ENCODE peak calls at places on chromosomes 7 and 10, in four cellular contexts. A is cardiac fibroblast, C is mucosa of descending colon, L is NT2/D1. F is an unnamed sample.

GRCh38 chr7:117766915-117767314 is 106.3 kb downstream of the CTTNBP2 start:
- DNase-seq in C (no peak), L (no peak), A (no peak), F (no peak)

GRCh38 chr10:76286536-76286935 is 855.1 kb downstream of the LRMDA start:
- DNase-seq in A (no peak), L (no peak), C (no peak), F (no peak)

GRCh38 chr10:12975266-12975665 is 26.2 kb downstream of the CCDC3 start:
- DNase-seq in L (no peak), C (no peak), A (no peak), F (no peak)

GRCh38 chr10:83957168-83957750 is 182.1 kb upstream of the GHITM start:
- DNase-seq in C (no peak), L (peak), A (no peak), F (no peak)

GRCh38 chr7:18872344-18872743 is 245.1 kb downstream of the TWIST1 start:
- DNase-seq in L (no peak), C (no peak), A (no peak), F (no peak)

GRCh38 chr7:71735961-71736556 is 604.1 kb downstream of the GALNT17 start:
- DNase-seq in L (peak), A (peak), C (no peak), F (peak)

GRCh38 chr7:77467453-77467852 is 51.3 kb upstream of the GSAP start:
- DNase-seq in C (no peak), A (no peak), L (no peak), F (no peak)

GRCh38 chr10:112956631-112957350 is 6.7 kb downstream of the TCF7L2 start:
- DNase-seq in A (no peak), L (no peak), C (no peak), F (peak)

GRCh38 chr10:69883256-69883655 is 81.5 kb downstream of the COL13A1 start:
- DNase-seq in C (peak), L (no peak), A (no peak), F (no peak)

GRCh38 chr10:3895045-3895609 is 110.1 kb upstream of the KLF6 start:
- DNase-seq in A (peak), L (no peak), C (no peak), F (peak)

GRCh38 chr10:123583639-123584418 is 82.3 kb upstream of the GPR26 start:
- DNase-seq in L (peak), A (peak), C (peak), F (peak)

GRCh38 chr7:106423111-106423510 is 138.3 kb upstream of the NAMPT start:
- DNase-seq in L (no peak), C (no peak), A (no peak), F (no peak)

GRCh38 chr10:87771871-87772500 is 46.0 kb downstream of the ATAD1 start:
- DNase-seq in A (peak), L (no peak), C (no peak), F (no peak)

GRCh38 chr10:97355571-97355975 is 21.0 kb upstream of the FRAT2 start:
- DNase-seq in A (peak), L (no peak), C (no peak), F (no peak)

GRCh38 chr10:110355922-110356627 is 51.4 kb upstream of the SMNDC1 start:
- DNase-seq in C (no peak), L (no peak), A (no peak), F (no peak)

GRCh38 chr10:8439040-8439439 is 384.6 kb downstream of the GATA3 start:
- DNase-seq in L (no peak), A (no peak), C (no peak), F (no peak)

GRCh38 chr10:74255800-74256422 is 104.9 kb downstream of the ADK start:
- DNase-seq in A (no peak), L (no peak), C (no peak), F (no peak)

GRCh38 chr10:126846959-126847358 is 58.3 kb upstream of the DOCK1 start:
- DNase-seq in C (no peak), A (no peak), L (no peak), F (no peak)

GRCh38 chr7:19116121-19117080 is 1.0 kb downstream of the TWIST1 start:
- DNase-seq in C (no peak), A (peak), L (peak), F (peak)

GRCh38 chr7:158587425-158588084 is at the start of gene PTPRN2:
- DNase-seq in L (peak), C (peak), A (peak), F (peak)
- H3K4me3 ChIP-seq in L (peak), C (no peak), A (peak), F (no peak)

GRCh38 chr10:114027041-114027394 is 16.6 kb upstream of the ADRB1 start:
- DNase-seq in A (no peak), L (no peak), C (no peak), F (no peak)

GRCh38 chr10:114025610-114026130 is 18.0 kb upstream of the ADRB1 start:
- DNase-seq in A (no peak), C (no peak), L (no peak), F (no peak)

GRCh38 chr10:114023198-114023597 is 20.5 kb upstream of the ADRB1 start:
- DNase-seq in A (peak), L (no peak), C (no peak), F (no peak)

GRCh38 chr10:114026189-114027040 is 17.3 kb upstream of the ADRB1 start:
- DNase-seq in C (no peak), L (no peak), A (peak), F (no peak)

DNA sequence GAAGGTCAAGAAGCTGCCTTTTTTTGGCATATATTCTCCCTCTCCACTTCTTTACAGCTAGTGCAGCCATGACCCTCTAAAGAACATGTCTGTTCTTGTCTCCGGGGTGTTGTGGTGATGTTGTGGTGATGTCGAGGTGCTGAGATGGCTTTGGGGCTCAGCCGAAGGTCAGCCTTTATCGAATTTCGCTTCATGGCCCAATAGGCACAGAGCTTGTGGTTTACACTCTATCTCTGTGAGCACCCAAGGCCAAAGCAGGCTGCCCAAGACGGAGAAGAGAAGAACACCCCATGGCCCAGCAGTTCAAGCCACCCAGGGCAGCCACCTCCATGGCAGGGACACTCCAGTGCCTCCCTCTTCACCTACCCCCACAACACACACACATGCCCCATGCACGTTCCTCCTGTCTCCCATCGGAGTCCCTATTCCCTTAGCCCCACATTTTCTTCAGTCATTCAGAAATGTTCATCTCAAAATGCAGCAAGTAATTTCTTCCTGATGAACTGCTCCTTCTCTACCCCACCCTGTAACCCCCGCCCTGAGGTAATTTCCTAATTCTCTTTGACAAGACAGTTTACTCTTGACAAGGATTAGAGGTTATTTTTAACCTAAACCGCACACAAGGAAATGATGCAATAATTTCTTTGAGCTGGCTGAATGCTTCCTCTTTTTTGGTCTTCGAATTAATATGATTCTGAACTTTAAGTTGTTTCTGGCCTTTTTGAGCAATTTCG is 18.6 kb upstream of the ADRB1 start:
- DNase-seq in A (peak), C (no peak), L (no peak), F (no peak)
- H3K4me3 ChIP-seq in A (no peak), C (no peak), L (no peak), F (no peak)

GRCh38 chr10:118967160-118967559 is 62.4 kb upstream of the NANOS1 start:
- DNase-seq in C (no peak), L (no peak), A (no peak), F (no peak)

GRCh38 chr10:118966131-118967125 is 63.1 kb upstream of the NANOS1 start:
- DNase-seq in L (no peak), C (no peak), A (no peak), F (no peak)

GRCh38 chr10:118969014-118969413 is 60.5 kb upstream of the NANOS1 start:
- DNase-seq in A (no peak), C (no peak), L (no peak), F (no peak)

GRCh38 chr10:118968482-118968881 is 61.0 kb upstream of the NANOS1 start:
- DNase-seq in L (no peak), C (no peak), A (no peak), F (no peak)

DNA sequence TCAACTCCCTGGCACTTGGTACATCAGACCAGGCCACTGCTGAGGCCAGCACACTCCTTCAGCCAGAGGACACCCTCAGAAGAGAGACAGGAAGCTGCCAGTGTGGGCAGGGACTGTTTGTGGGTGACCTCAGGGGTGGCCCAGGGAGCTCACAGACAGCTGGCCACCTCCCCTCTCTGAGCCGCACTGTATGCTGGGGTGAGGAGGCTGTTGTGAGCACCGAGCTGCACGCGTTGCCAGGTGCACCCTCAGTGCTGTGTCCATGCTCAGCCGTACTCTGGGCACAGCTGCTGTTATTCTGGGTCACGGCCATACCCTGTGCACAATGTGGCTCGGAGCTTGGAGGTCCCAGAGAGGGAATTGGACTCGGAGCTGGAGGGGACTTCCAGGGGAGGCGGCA is 61.4 kb upstream of the NANOS1 start:
- DNase-seq in C (no peak), L (no peak), A (no peak), F (no peak)
- H3K4me3 ChIP-seq in C (no peak), L (no peak), A (no peak), F (no peak)

GRCh38 chr7:159050703-159051102 is 94.0 kb downstream of the VIPR2 start:
- DNase-seq in L (no peak), C (no peak), A (no peak), F (no peak)

GRCh38 chr7:159047536-159047935 is 97.1 kb downstream of the VIPR2 start:
- DNase-seq in A (no peak), C (no peak), L (no peak), F (no peak)

GRCh38 chr7:159049266-159050025 is 95.2 kb downstream of the VIPR2 start:
- DNase-seq in C (no peak), L (no peak), A (no peak), F (no peak)

GRCh38 chr7:159048656-159049055 is 96.0 kb downstream of the VIPR2 start:
- DNase-seq in C (no peak), L (no peak), A (no peak), F (no peak)

GRCh38 chr7:159051916-159052315 is 92.8 kb downstream of the VIPR2 start:
- DNase-seq in C (no peak), L (no peak), A (no peak), F (no peak)
- H3K4me3 ChIP-seq in C (no peak), L (no peak), A (no peak), F (no peak)

GRCh38 chr10:29578457-29578856 is 56.3 kb downstream of the SVIL start:
- DNase-seq in L (no peak), A (no peak), C (no peak), F (no peak)
- H3K4me3 ChIP-seq in L (no peak), A (no peak), C (no peak), F (no peak)

F was measured in MG63.